ENCODE peak calls at places on chromosomes 12 and 14, in eight cellular contexts. One of them, this sample, is unnamed.

GRCh38 chr12:107610030-107610859 is 75.4 kb upstream of the PWP1 start:
- DNase-seq in T-cell: no peak
- DNase-seq in activated CD4-positive, CD25-positive, alpha-beta regulatory T cell: no peak
- DNase-seq in SW480: peak; percentile 16
- DNase-seq in stimulated activated CD8-positive, alpha-beta memory T cell treated with anti-CD3 and anti-CD28 coated beads, Interleukin-2, amount 100 ng/mL, for 48 hours: peak; percentile 9
- DNase-seq in left lung: no peak
- DNase-seq in retina: peak; percentile 79
- DNase-seq in transverse colon: no peak
- DNase-seq in this sample: peak; percentile 34

GRCh38 chr14:101128478-101129450 is 225.2 kb upstream of the RTL1 start:
- DNase-seq in T-cell: peak; percentile 16
- DNase-seq in activated CD4-positive, CD25-positive, alpha-beta regulatory T cell: no peak
- DNase-seq in SW480: no peak
- DNase-seq in stimulated activated CD8-positive, alpha-beta memory T cell treated with anti-CD3 and anti-CD28 coated beads, Interleukin-2, amount 100 ng/mL, for 48 hours: no peak
- DNase-seq in left lung: peak; percentile 68
- DNase-seq in retina: peak; percentile 33
- DNase-seq in transverse colon: no peak
- DNase-seq in this sample: no peak

GRCh38 chr12:52119398-52120254 is 40.1 kb downstream of the SMIM41 start:
- DNase-seq in T-cell: no peak
- DNase-seq in activated CD4-positive, CD25-positive, alpha-beta regulatory T cell: no peak
- DNase-seq in SW480: peak; percentile 59
- DNase-seq in stimulated activated CD8-positive, alpha-beta memory T cell treated with anti-CD3 and anti-CD28 coated beads, Interleukin-2, amount 100 ng/mL, for 48 hours: no peak
- DNase-seq in left lung: no peak
- DNase-seq in retina: no peak
- DNase-seq in transverse colon: peak; percentile 47
- DNase-seq in this sample: no peak

GRCh38 chr14:93249128-93249831 is 42.2 kb downstream of the UBR7 start:
- DNase-seq in T-cell: no peak
- DNase-seq in activated CD4-positive, CD25-positive, alpha-beta regulatory T cell: no peak
- DNase-seq in SW480: no peak
- DNase-seq in stimulated activated CD8-positive, alpha-beta memory T cell treated with anti-CD3 and anti-CD28 coated beads, Interleukin-2, amount 100 ng/mL, for 48 hours: no peak
- DNase-seq in left lung: no peak
- DNase-seq in retina: no peak
- DNase-seq in transverse colon: no peak
- DNase-seq in this sample: no peak

GRCh38 chr12:6950944-6951540 is at the start of gene PTPN6:
- DNase-seq in T-cell: peak; percentile 67
- DNase-seq in activated CD4-positive, CD25-positive, alpha-beta regulatory T cell: peak; percentile 47
- DNase-seq in SW480: no peak
- DNase-seq in stimulated activated CD8-positive, alpha-beta memory T cell treated with anti-CD3 and anti-CD28 coated beads, Interleukin-2, amount 100 ng/mL, for 48 hours: no peak
- DNase-seq in left lung: peak; percentile 96
- DNase-seq in retina: no peak
- DNase-seq in transverse colon: peak; percentile 74
- DNase-seq in this sample: no peak

GRCh38 chr14:49553106-49553505 is 33.1 kb downstream of the RPS29 start:
- DNase-seq in T-cell: no peak
- DNase-seq in activated CD4-positive, CD25-positive, alpha-beta regulatory T cell: no peak
- DNase-seq in SW480: no peak
- DNase-seq in stimulated activated CD8-positive, alpha-beta memory T cell treated with anti-CD3 and anti-CD28 coated beads, Interleukin-2, amount 100 ng/mL, for 48 hours: no peak
- DNase-seq in left lung: no peak
- DNase-seq in retina: no peak
- DNase-seq in transverse colon: no peak
- DNase-seq in this sample: no peak

GRCh38 chr14:93155667-93156066 is 29.0 kb downstream of the MOAP1 start:
- DNase-seq in T-cell: no peak
- DNase-seq in activated CD4-positive, CD25-positive, alpha-beta regulatory T cell: no peak
- DNase-seq in SW480: no peak
- DNase-seq in stimulated activated CD8-positive, alpha-beta memory T cell treated with anti-CD3 and anti-CD28 coated beads, Interleukin-2, amount 100 ng/mL, for 48 hours: no peak
- DNase-seq in left lung: no peak
- DNase-seq in retina: no peak
- DNase-seq in transverse colon: no peak
- DNase-seq in this sample: no peak

GRCh38 chr14:104956290-104956890 is 21.8 kb downstream of the AHNAK2 start:
- DNase-seq in T-cell: no peak
- DNase-seq in activated CD4-positive, CD25-positive, alpha-beta regulatory T cell: no peak
- DNase-seq in SW480: no peak
- DNase-seq in stimulated activated CD8-positive, alpha-beta memory T cell treated with anti-CD3 and anti-CD28 coated beads, Interleukin-2, amount 100 ng/mL, for 48 hours: no peak
- DNase-seq in left lung: no peak
- DNase-seq in retina: no peak
- DNase-seq in transverse colon: no peak
- DNase-seq in this sample: no peak

GRCh38 chr12:86801439-86801838 is 545.2 kb upstream of the MGAT4C start:
- DNase-seq in T-cell: no peak
- DNase-seq in activated CD4-positive, CD25-positive, alpha-beta regulatory T cell: no peak
- DNase-seq in SW480: no peak
- DNase-seq in stimulated activated CD8-positive, alpha-beta memory T cell treated with anti-CD3 and anti-CD28 coated beads, Interleukin-2, amount 100 ng/mL, for 48 hours: no peak
- DNase-seq in left lung: no peak
- DNase-seq in retina: no peak
- DNase-seq in transverse colon: no peak
- DNase-seq in this sample: no peak

GRCh38 chr12:95739561-95740313 is 50.8 kb downstream of the NTN4 start:
- DNase-seq in T-cell: no peak
- DNase-seq in activated CD4-positive, CD25-positive, alpha-beta regulatory T cell: no peak
- DNase-seq in SW480: no peak
- DNase-seq in stimulated activated CD8-positive, alpha-beta memory T cell treated with anti-CD3 and anti-CD28 coated beads, Interleukin-2, amount 100 ng/mL, for 48 hours: no peak
- DNase-seq in left lung: no peak
- DNase-seq in retina: no peak
- DNase-seq in transverse colon: no peak
- DNase-seq in this sample: no peak

GRCh38 chr12:49791156-49791555 is 37.1 kb downstream of the NCKAP5L start:
- DNase-seq in T-cell: no peak
- DNase-seq in activated CD4-positive, CD25-positive, alpha-beta regulatory T cell: no peak
- DNase-seq in SW480: no peak
- DNase-seq in stimulated activated CD8-positive, alpha-beta memory T cell treated with anti-CD3 and anti-CD28 coated beads, Interleukin-2, amount 100 ng/mL, for 48 hours: no peak
- DNase-seq in left lung: peak; percentile 72
- DNase-seq in retina: no peak
- DNase-seq in transverse colon: no peak
- DNase-seq in this sample: no peak

GRCh38 chr12:100229036-100229635 is 28.5 kb downstream of the ACTR6 start:
- DNase-seq in T-cell: no peak
- DNase-seq in activated CD4-positive, CD25-positive, alpha-beta regulatory T cell: no peak
- DNase-seq in SW480: peak; percentile 18
- DNase-seq in stimulated activated CD8-positive, alpha-beta memory T cell treated with anti-CD3 and anti-CD28 coated beads, Interleukin-2, amount 100 ng/mL, for 48 hours: no peak
- DNase-seq in left lung: no peak
- DNase-seq in retina: no peak
- DNase-seq in transverse colon: no peak
- DNase-seq in this sample: no peak

GRCh38 chr12:64796205-64796845 is 28.1 kb upstream of the TBC1D30 start:
- DNase-seq in T-cell: peak; percentile 26
- DNase-seq in activated CD4-positive, CD25-positive, alpha-beta regulatory T cell: peak; percentile 25
- DNase-seq in SW480: peak; percentile 85
- DNase-seq in stimulated activated CD8-positive, alpha-beta memory T cell treated with anti-CD3 and anti-CD28 coated beads, Interleukin-2, amount 100 ng/mL, for 48 hours: peak; percentile 23
- DNase-seq in left lung: no peak
- DNase-seq in retina: peak; percentile 31
- DNase-seq in transverse colon: peak; percentile 68
- DNase-seq in this sample: peak; percentile 63

This sample was measured in NCI-H1930.